ENCODE peak calls at places on chromosomes 12 and 14, in six cellular contexts. G is bronchial epithelial cell, F is prostate gland, N is cardiac muscle cell, R is AG04450, K is fibroblast of lung. Q is an unnamed sample.

GRCh38 chr12:13000935-13001724 is 1.1 kb upstream of the HEBP1 start:
- DNase-seq in K (peak), N (peak), G (peak), F (peak), R (no peak), Q (peak)

GRCh38 chr12:113090740-113091139 is 34.2 kb downstream of the DTX1 start:
- DNase-seq in R (no peak), F (no peak), N (no peak), K (no peak), G (no peak), Q (no peak)

GRCh38 chr12:15001733-15002471 is 29.1 kb downstream of the PDE6H start:
- DNase-seq in G (no peak), R (no peak), N (peak), K (peak), F (peak), Q (peak)

GRCh38 chr12:113870035-113870434 is 96.1 kb downstream of the RBM19 start:
- DNase-seq in G (no peak), R (no peak), F (no peak), K (no peak), N (no peak), Q (no peak)

GRCh38 chr12:131642771-131643170 is 68.1 kb upstream of the SFSWAP start:
- DNase-seq in N (no peak), G (no peak), K (no peak), F (no peak), R (no peak), Q (no peak)

GRCh38 chr12:12979731-12980259 is 20.3 kb downstream of the HEBP1 start:
- DNase-seq in R (peak), G (peak), F (no peak), K (peak), N (no peak), Q (peak)

GRCh38 chr14:64734990-64735389 is 30.8 kb downstream of the PLEKHG3 start:
- DNase-seq in F (no peak), R (no peak), G (no peak), K (no peak), N (no peak), Q (no peak)

GRCh38 chr12:93390565-93391297 is 13.0 kb downstream of the NUDT4 start:
- DNase-seq in R (no peak), K (no peak), F (no peak), N (no peak), G (no peak), Q (no peak)

GRCh38 chr12:102691773-102692555 is 211.6 kb upstream of the IGF1 start:
- DNase-seq in G (no peak), K (no peak), N (no peak), R (no peak), F (no peak), Q (no peak)

GRCh38 chr14:74642011-74642410 is 30.0 kb upstream of the LTBP2 start:
- DNase-seq in G (no peak), F (no peak), K (peak), R (no peak), N (no peak), Q (peak)

GRCh38 chr14:29724991-29725390 is 202.7 kb downstream of the PRKD1 start:
- DNase-seq in G (peak), F (no peak), R (no peak), K (peak), N (peak), Q (peak)

GRCh38 chr12:34218193-34219045 is 196.1 kb downstream of the ALG10 start:
- DNase-seq in K (peak), R (no peak), F (peak), G (peak), N (no peak), Q (peak)

GRCh38 chr14:50395448-50395847 is 1.2 kb downstream of the CDKL1 start:
- DNase-seq in G (no peak), F (no peak), N (no peak), K (no peak), R (no peak), Q (peak)

GRCh38 chr12:128833418-128833817 is 9.7 kb upstream of the SLC15A4 start:
- DNase-seq in N (no peak), R (no peak), K (no peak), G (no peak), F (no peak), Q (no peak)

GRCh38 chr14:22047105-22047504 is 373.5 kb upstream of the OR4E1 start:
- DNase-seq in R (no peak), N (peak), F (no peak), G (peak), K (no peak), Q (no peak)

GRCh38 chr12:45273717-45274271 is 57.9 kb downstream of the ANO6 start:
- DNase-seq in F (no peak), N (peak), R (peak), G (peak), K (peak), Q (peak)

GRCh38 chr12:50960130-50960529 is 7.8 kb downstream of the HIGD1C start:
- DNase-seq in G (no peak), R (no peak), N (peak), K (no peak), F (no peak), Q (no peak)

GRCh38 chr14:100681111-100681510 is 45.6 kb upstream of the DLK1 start:
- DNase-seq in K (no peak), F (no peak), R (no peak), G (no peak), N (no peak), Q (no peak)

GRCh38 chr14:77375973-77376372 is 921 bp downstream of the TMED8 start:
- DNase-seq in R (no peak), F (no peak), K (no peak), G (no peak), N (no peak), Q (no peak)

GRCh38 chr14:101460521-101460920 is 100.8 kb upstream of the DIO3 start:
- DNase-seq in F (no peak), G (no peak), R (no peak), K (no peak), N (no peak), Q (no peak)

GRCh38 chr12:105982022-105982421 is 156.7 kb downstream of the NUAK1 start:
- DNase-seq in N (peak), K (no peak), R (no peak), G (no peak), F (no peak), Q (no peak)

GRCh38 chr14:34693228-34693939 is 21.0 kb downstream of the CFL2 start:
- DNase-seq in R (no peak), K (no peak), F (no peak), N (no peak), G (peak), Q (no peak)
- H3K4me3 ChIP-seq in R (no peak), K (no peak), F (peak), N (no peak), G (peak), Q (peak)

GRCh38 chr14:102777711-102778615 is 714 bp downstream of the TRAF3 start:
- DNase-seq in G (peak), F (no peak), K (peak), N (peak), R (no peak), Q (peak)

GRCh38 chr14:102775855-102776760 is 1.1 kb upstream of the TRAF3 start:
- DNase-seq in G (peak), K (peak), R (no peak), F (no peak), N (peak), Q (peak)

GRCh38 chr14:102772781-102773570 is 4.3 kb upstream of the TRAF3 start:
- DNase-seq in N (peak), K (peak), F (no peak), R (no peak), G (no peak), Q (no peak)

GRCh38 chr14:102776761-102777710 is at the start of gene TRAF3:
- DNase-seq in R (no peak), F (no peak), N (peak), K (peak), G (peak), Q (peak)

GRCh38 chr14:102774391-102775153 is 2.7 kb upstream of the TRAF3 start:
- DNase-seq in K (peak), N (peak), G (peak), F (peak), R (no peak), Q (peak)
- TF ChIP-seq CTCF in K (peak), N (peak), G (peak), F (peak), R (peak), Q (peak)

GRCh38 chr12:132940071-132940719 is 15.9 kb downstream of the ZNF605 start:
- DNase-seq in G (no peak), R (no peak), N (no peak), K (no peak), F (no peak), Q (no peak)

GRCh38 chr12:132946507-132946820 is 9.6 kb downstream of the ZNF605 start:
- DNase-seq in N (no peak), K (no peak), F (no peak), G (no peak), R (no peak), Q (no peak)

GRCh38 chr12:132945806-132946506 is 10.2 kb downstream of the ZNF605 start:
- DNase-seq in F (no peak), R (no peak), N (no peak), G (no peak), K (no peak), Q (no peak)

GRCh38 chr12:132941336-132941954 is 14.7 kb downstream of the ZNF605 start:
- DNase-seq in F (no peak), N (no peak), G (no peak), K (no peak), R (no peak), Q (no peak)

DNA sequence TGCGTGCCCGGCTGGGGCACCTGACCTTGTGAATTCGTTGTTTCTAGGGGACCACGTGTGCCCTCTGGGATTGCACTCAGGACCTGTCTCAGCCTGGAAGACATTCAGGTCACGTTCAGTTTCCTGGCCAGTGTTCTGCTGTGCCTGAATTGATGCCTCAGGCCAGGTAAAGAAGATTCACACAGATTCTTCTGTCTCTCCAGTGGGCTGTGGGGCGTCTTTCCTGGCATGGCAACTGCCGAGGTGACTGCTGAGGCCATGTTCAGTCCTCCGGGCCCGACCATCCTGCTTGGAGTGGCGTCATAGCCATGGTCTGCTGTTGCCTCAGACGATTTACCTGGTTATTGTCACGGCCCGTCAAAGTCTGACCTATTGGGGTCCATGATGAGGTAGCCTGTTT is 13.5 kb downstream of the ZNF605 start:
- DNase-seq in N (no peak), G (no peak), F (no peak), K (no peak), R (no peak), Q (no peak)
- H3K4me3 ChIP-seq in N (no peak), G (no peak), F (no peak), K (no peak), R (no peak), Q (no peak)

GRCh38 chr14:69933623-69934275 is 54.5 kb downstream of the SMOC1 start:
- DNase-seq in R (no peak), K (no peak), G (no peak), N (no peak), F (no peak), Q (no peak)
- TF ChIP-seq CTCF in R (no peak), K (no peak), G (no peak), N (no peak), F (no peak), Q (no peak)

DNA sequence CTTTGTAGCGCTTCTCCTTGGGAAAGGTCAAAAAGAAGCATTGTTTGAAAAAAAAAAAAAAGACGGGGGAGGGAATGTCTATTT is at the start of gene LMO3:
- DNase-seq in F (no peak), N (no peak), R (no peak), K (no peak), G (no peak), Q (no peak)
- H3K4me3 ChIP-seq in F (peak), N (peak), R (peak), K (peak), G (peak), Q (peak)

GRCh38 chr14:52729925-52730707 is at the start of gene STYX:
- DNase-seq in N (peak), G (peak), K (peak), F (peak), R (peak), Q (peak)
- TF ChIP-seq CTCF in N (no peak), G (peak), K (no peak), F (peak), R (no peak), Q (no peak)

DNA sequence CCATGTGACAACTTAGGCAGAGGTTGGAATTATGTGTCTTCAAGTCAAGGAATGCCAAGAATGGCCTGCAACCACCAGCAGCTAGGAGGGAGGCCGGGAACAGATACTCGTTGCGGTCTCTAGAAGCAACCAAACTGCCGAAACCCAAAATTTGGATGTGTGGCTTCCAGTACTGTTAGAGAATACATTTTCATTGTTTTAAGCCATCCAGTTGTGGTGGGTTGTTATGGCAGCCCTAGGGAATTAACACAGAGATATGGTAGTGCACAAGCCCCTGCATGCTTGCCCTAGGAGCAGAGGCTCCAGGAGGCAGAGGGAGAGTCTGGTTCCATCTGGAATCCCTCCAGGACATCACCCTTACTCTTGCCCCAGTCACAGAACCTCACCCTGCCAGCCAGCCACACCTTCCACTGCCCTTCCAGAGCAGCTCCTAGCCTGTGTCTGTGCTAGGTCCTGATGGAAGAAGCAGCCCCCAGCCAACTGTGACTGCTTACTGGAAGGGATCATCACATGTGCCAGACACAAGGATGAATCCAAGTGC is 19.5 kb downstream of the PITPNM2 start:
- DNase-seq in N (no peak), G (peak), F (no peak), R (no peak), K (no peak), Q (no peak)
- H3K4me3 ChIP-seq in N (no peak), G (no peak), F (no peak), R (no peak), K (no peak), Q (no peak)

DNA sequence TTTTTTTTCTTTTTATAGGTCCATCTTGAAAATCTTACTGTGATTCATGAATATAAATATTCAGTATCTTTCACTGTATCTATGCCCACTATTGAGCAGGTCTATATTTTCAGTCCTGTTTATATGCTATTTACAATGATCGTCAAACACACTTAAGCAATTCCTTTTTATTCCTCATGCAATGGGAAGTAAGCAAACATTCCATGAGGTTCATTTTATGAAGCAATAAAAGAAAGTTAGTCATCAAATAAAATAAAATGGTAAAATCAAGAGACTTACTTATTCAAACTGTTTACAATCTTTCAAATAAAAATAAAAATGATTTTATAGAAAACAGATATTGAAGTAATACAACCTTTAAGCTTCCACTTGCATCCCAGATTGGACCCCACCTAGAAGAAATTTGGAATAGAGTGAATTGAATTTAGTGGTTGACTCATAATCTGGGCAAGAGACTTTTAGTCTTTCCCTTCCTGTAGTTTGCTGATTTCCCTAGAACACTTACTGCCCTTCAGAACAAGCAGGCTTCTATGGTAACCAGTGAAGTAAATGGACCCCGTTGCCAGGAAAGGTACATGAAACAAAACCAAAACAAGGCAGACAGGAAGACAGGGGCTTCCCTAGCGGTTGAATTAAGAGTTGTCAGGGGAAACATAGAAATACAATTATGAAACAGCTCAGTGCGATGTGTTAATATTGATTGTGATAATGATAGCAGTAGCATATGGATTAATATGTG is 241.0 kb upstream of the ATP2B1 start:
- DNase-seq in G (peak), N (peak), K (peak), F (peak), R (no peak), Q (peak)
- TF ChIP-seq CTCF in G (no peak), N (peak), K (no peak), F (peak), R (no peak), Q (peak)

GRCh38 chr12:58765076-58765475 is 155.2 kb downstream of the LRIG3 start:
- DNase-seq in G (no peak), F (no peak), R (no peak), K (no peak), N (no peak), Q (no peak)

GRCh38 chr12:58764100-58764953 is 156.0 kb downstream of the LRIG3 start:
- DNase-seq in N (no peak), G (no peak), K (no peak), R (no peak), F (no peak), Q (no peak)

GRCh38 chr12:58765653-58766554 is 154.4 kb downstream of the LRIG3 start:
- DNase-seq in F (peak), G (no peak), R (no peak), K (no peak), N (no peak), Q (no peak)
- H3K4me3 ChIP-seq in F (no peak), G (no peak), R (no peak), K (no peak), N (no peak), Q (no peak)

GRCh38 chr12:109575683-109576082 is 2.1 kb downstream of the MVK start:
- DNase-seq in R (no peak), N (no peak), G (no peak), K (no peak), F (no peak), Q (no peak)

GRCh38 chr12:109573029-109573913 is at the start of the genes MMAB and MVK:
- DNase-seq in R (peak), K (peak), F (peak), N (peak), G (peak), Q (peak)

GRCh38 chr12:109573914-109574244 is 285 bp downstream of the MVK start:
- DNase-seq in N (no peak), R (no peak), G (no peak), K (no peak), F (no peak), Q (no peak)

GRCh38 chr12:109571773-109572505 is 1.4 kb downstream of the MMAB start:
- DNase-seq in R (no peak), G (no peak), F (peak), N (no peak), K (no peak), Q (no peak)

DNA sequence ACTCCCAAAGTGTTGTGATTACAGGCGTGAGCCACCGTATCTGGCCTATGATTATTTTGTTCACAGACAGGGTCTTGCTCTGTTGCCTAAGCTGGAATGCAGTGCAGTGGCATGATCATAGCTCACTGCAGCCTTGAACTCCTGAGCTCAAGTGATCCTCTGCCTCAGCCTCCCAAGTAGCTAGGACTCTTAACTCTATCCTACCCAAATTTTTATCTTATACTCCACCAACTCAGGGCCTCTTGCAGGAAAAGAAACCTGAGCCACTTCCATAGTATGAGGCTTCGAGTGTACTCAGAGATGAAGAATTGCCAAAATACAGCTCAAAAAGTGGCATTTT is 828 bp downstream of the MMAB start:
- DNase-seq in F (no peak), K (no peak), G (no peak), N (no peak), R (no peak), Q (no peak)
- TF ChIP-seq CTCF in F (no peak), K (no peak), G (no peak), N (no peak), R (no peak), Q (no peak)

Q was measured in fibroblast of mammary gland.